ENCODE peak calls at places on chromosomes 12 and 14, in five cellular contexts. G, R, T, K and V are unnamed samples.

GRCh38 chr12:108890208-108890607 is 10.3 kb downstream of the DAO start:
- DNase-seq in G (no peak), R (peak), T (no peak), K (peak), V (peak)

GRCh38 chr12:111773801-111774551 is 7.2 kb downstream of the ALDH2 start:
- DNase-seq in G (no peak), R (peak), T (peak), K (peak), V (no peak)

GRCh38 chr14:49992901-49993335 is 100.0 kb downstream of the ARF6 start:
- DNase-seq in G (no peak), R (peak), T (no peak), K (peak), V (no peak)

GRCh38 chr12:30732954-30733637 is 21.7 kb downstream of the CAPRIN2 start:
- DNase-seq in G (no peak), R (no peak), T (no peak), K (no peak), V (no peak)

GRCh38 chr12:11814362-11814761 is 164.9 kb downstream of the ETV6 start:
- DNase-seq in G (no peak), R (peak), T (peak), K (peak), V (peak)

GRCh38 chr14:91376547-91377477 is 40.8 kb downstream of the CCDC88C start:
- DNase-seq in G (no peak), R (no peak), T (no peak), K (no peak), V (no peak)

GRCh38 chr14:68145036-68145435 is 325.5 kb downstream of the RAD51B start:
- DNase-seq in G (no peak), R (no peak), T (no peak), K (no peak), V (peak)

GRCh38 chr14:73802431-73803188 is 49.0 kb upstream of the PTGR2 start:
- DNase-seq in G (no peak), R (no peak), T (peak), K (no peak), V (peak)

GRCh38 chr12:8996682-8997405 is 7.5 kb downstream of the KLRG1 start:
- DNase-seq in G (no peak), R (peak), T (peak), K (peak), V (peak)

GRCh38 chr14:96754845-96755184 is 42.4 kb upstream of the VRK1 start:
- DNase-seq in G (no peak), R (no peak), T (no peak), K (no peak), V (no peak)

GRCh38 chr12:69405466-69405865 is 45.9 kb downstream of the YEATS4 start:
- DNase-seq in G (peak), R (peak), T (peak), K (peak), V (peak)

GRCh38 chr12:64080319-64081008 is 141.6 kb downstream of the KICS2 start:
- DNase-seq in G (peak), R (no peak), T (peak), K (no peak), V (no peak)

GRCh38 chr14:75025082-75025481 is 22.4 kb downstream of the EIF2B2 start:
- DNase-seq in G (no peak), R (peak), T (peak), K (no peak), V (peak)

GRCh38 chr14:99752486-99753121 is 40.6 kb upstream of the EML1 start:
- DNase-seq in G (no peak), R (peak), T (no peak), K (peak), V (peak)

GRCh38 chr14:102162488-102162887 is 22.8 kb downstream of the WDR20 start:
- DNase-seq in G (no peak), R (no peak), T (no peak), K (no peak), V (no peak)

GRCh38 chr14:72500234-72500838 is 393.6 kb downstream of the DPF3 start:
- DNase-seq in G (no peak), R (peak), T (no peak), K (no peak), V (no peak)

GRCh38 chr12:106003297-106003696 is 135.5 kb downstream of the NUAK1 start:
- DNase-seq in G (no peak), R (no peak), T (no peak), K (no peak), V (no peak)

GRCh38 chr12:67355428-67356385 is 86.5 kb downstream of the CAND1 start:
- DNase-seq in G (peak), R (peak), T (peak), K (peak), V (peak)

GRCh38 chr14:84643438-84643837 is 886.5 kb upstream of the FLRT2 start:
- DNase-seq in G (no peak), R (no peak), T (no peak), K (no peak), V (no peak)

GRCh38 chr14:76574416-76574815 is 186.9 kb upstream of the VASH1 start:
- DNase-seq in G (no peak), R (no peak), T (no peak), K (no peak), V (no peak)

GRCh38 chr12:112349440-112349839 is 32.8 kb downstream of the HECTD4 start:
- DNase-seq in G (no peak), R (no peak), T (no peak), K (peak), V (peak)

GRCh38 chr12:79127268-79127895 is 262.8 kb downstream of the SYT1 start:
- DNase-seq in G (no peak), R (peak), T (peak), K (peak), V (peak)

GRCh38 chr14:92759679-92760523 is 11.5 kb upstream of the LGMN start:
- DNase-seq in G (no peak), R (no peak), T (no peak), K (no peak), V (no peak)

GRCh38 chr14:54902143-54902520 is 494 bp downstream of the GCH1 start:
- DNase-seq in G (peak), R (peak), T (peak), K (peak), V (no peak)

GRCh38 chr12:131090254-131091210 is 136.8 kb downstream of the ADGRD1 start:
- DNase-seq in G (no peak), R (no peak), T (no peak), K (no peak), V (no peak)

GRCh38 chr12:52975204-52975603 is 26.3 kb downstream of the KRT18 start:
- DNase-seq in G (no peak), R (peak), T (no peak), K (no peak), V (no peak)

GRCh38 chr12:130795906-130796305 is 43.1 kb downstream of the STX2 start:
- DNase-seq in G (no peak), R (no peak), T (no peak), K (no peak), V (no peak)

GRCh38 chr12:121796855-121797751 is 3.6 kb upstream of the RHOF start:
- DNase-seq in G (peak), R (peak), T (peak), K (peak), V (peak)

GRCh38 chr12:65327207-65328076 is 49.0 kb downstream of the MSRB3 start:
- DNase-seq in G (no peak), R (peak), T (peak), K (peak), V (peak)

GRCh38 chr12:119692410-119692809 is 24.5 kb downstream of the PRKAB1 start:
- DNase-seq in G (no peak), R (no peak), T (no peak), K (peak), V (peak)

GRCh38 chr12:122687091-122687490 is 16.1 kb downstream of the HCAR2 start:
- DNase-seq in G (no peak), R (no peak), T (peak), K (peak), V (no peak)

GRCh38 chr12:124453419-124454351 is 113.7 kb downstream of the NCOR2 start:
- DNase-seq in G (peak), R (peak), T (no peak), K (peak), V (peak)

GRCh38 chr14:77007975-77008421 is 20.5 kb downstream of the IRF2BPL start:
- DNase-seq in G (no peak), R (no peak), T (peak), K (no peak), V (no peak)

GRCh38 chr12:91562476-91562875 is 379.9 kb upstream of the DCN start:
- DNase-seq in G (no peak), R (peak), T (no peak), K (peak), V (no peak)

GRCh38 chr12:69490920-69491643 is 20.9 kb downstream of the FRS2 start:
- DNase-seq in G (no peak), R (no peak), T (no peak), K (no peak), V (no peak)

GRCh38 chr12:5000658-5001390 is 42.9 kb upstream of the KCNA5 start:
- DNase-seq in G (no peak), R (no peak), T (no peak), K (no peak), V (no peak)

GRCh38 chr12:124906606-124907261 is 7.7 kb downstream of the UBC start:
- DNase-seq in G (peak), R (peak), T (peak), K (peak), V (peak)

GRCh38 chr14:94447986-94448808 is 4.4 kb downstream of the SERPINA11 start:
- DNase-seq in G (no peak), R (no peak), T (no peak), K (no peak), V (no peak)

GRCh38 chr12:32444895-32445294 is 45.5 kb downstream of the FGD4 start:
- DNase-seq in G (peak), R (peak), T (peak), K (peak), V (peak)

GRCh38 chr14:94769413-94770250 is at the start of gene GSC:
- DNase-seq in G (no peak), R (peak), T (peak), K (no peak), V (peak)

DNA sequence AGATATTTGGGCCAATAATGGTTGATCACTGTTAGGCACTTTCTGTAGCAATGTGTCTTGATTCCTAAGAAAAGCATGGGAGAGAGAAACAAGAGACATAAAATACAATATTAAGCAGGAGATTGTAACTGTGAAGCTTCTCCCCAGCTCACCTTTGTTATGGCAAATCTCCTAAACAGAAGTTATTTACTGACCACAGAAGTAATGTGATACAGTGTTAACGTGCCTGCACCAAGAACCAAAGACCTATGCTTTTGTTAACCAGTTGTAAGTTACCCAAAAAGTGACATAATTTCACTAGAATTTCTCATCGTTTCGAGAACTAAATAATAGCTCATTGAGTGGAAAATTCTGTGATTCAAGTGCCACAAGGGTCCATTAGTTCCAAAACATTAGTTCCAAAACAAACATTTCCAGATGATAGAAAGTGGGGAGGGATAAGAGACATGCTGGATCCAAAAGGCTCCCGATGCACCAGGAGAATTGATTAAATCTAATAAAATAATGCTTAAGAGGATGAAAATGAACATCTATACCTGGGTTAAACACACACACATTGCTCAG is 14.3 kb downstream of the RERG start:
- DNase-seq in G (no peak), R (no peak), T (no peak), K (no peak), V (no peak)
- H2AFZ ChIP-seq in G (no peak), R (no peak), T (no peak), K (no peak), V (no peak)

DNA sequence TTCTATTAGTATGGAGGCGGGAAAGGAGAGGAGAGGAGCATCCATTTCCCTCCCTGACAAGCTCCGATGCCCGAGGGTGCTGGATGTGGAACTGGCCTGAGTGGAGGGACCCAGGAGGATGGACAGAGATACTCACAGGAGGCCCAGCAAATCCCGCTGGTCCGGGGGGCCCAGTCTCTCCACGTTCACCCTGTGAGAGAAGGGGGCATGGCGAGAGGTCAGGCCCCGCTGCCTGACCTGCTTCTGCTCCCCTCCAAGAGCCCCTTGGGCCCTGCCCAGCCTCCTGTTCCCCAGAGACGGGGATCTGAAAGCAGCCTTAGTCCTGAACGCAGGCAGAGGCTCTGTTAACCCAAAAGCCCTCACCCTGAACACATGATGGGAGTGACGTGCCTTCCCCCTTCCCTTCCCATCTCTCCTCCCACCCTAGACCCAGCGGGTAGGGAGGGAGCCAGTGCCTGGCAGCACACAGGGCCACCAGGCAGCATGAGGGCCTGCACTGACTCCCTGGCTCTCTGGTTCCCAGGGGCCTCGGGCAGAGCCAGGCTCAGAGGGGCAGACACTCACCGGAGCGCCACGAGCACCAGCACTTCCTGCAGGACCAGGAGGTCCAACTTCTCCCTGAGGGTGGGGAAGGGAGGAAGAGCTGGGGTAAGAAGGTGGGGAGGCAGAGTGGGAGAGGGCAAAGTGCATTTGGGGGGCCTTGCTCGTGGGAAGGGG is 17.5 kb downstream of the TMEM106C start:
- DNase-seq in G (no peak), R (no peak), T (no peak), K (no peak), V (no peak)
- TF ChIP-seq EZH2 in G (no peak), R (no peak), T (no peak), K (no peak), V (no peak)

DNA sequence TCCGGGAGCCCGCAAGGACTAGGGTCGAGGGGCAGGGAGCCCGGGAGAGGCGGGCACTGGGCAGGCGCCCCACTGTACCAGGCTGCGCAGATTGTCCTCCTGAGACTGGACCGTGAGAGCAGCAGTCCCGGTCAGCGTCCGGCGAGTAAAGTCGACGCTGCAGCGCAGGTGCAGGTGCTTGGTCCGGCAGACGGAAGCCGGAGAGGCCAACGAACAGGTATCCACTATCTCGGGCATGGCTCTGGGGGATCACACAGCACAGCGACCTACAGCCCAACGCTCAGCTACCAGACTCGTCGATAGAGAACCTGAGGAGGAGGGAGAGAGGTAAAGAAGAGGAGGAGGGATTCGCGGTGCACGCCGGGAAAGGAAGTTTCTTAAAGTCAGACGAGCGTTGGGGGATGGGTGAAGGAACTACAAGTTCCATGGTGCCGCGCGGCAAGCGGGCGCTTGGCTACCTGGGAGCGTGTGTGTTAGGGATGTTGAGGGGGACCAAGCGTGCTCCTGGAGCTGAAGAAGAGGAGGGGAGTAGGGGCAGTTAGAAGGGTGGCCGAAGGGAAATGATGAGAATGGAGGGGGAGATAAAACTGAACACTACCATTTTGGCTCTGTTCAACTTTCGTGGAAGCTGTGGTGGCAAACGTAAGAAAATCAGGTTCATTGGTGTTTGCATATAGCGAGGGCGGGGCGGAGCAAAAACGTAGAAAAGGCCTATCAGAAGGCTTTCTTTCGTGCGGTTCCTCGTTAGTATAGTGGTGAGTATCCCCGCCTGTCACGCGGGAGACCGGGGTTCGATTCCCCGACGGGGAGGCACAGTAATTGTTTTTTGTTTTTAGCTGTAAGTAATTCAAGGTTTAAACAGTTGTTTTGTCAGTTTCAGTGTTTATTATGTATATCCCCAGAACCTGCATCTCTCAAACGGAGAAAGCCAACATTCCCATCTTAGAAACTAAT is at the start of gene LTA4H:
- DNase-seq in G (peak), R (peak), T (peak), K (peak), V (peak)
- H2AFZ ChIP-seq in G (peak), R (peak), T (peak), K (peak), V (peak)

GRCh38 chr12:114069507-114069906 is 103.4 kb upstream of the RBM19 start:
- DNase-seq in G (no peak), R (no peak), T (no peak), K (no peak), V (no peak)

GRCh38 chr12:114063435-114063834 is 97.3 kb upstream of the RBM19 start:
- DNase-seq in G (no peak), R (no peak), T (no peak), K (no peak), V (no peak)

GRCh38 chr12:114064497-114064896 is 98.4 kb upstream of the RBM19 start:
- DNase-seq in G (no peak), R (no peak), T (no peak), K (no peak), V (no peak)
- TF ChIP-seq EZH2 in G (no peak), R (no peak), T (no peak), K (no peak), V (no peak)

GRCh38 chr12:14774074-14774943 is 29.0 kb downstream of the WBP11 start:
- DNase-seq in G (peak), R (peak), T (peak), K (peak), V (peak)
- H2AFZ ChIP-seq in G (no peak), R (peak), T (peak), K (peak), V (peak)